ENCODE peak calls at places on chromosomes 12 and 14, in nine cellular contexts. V, L, W, H, G, M, E, P and N are unnamed samples.

GRCh38 chr12:6700646-6701051 is at the start of gene PIANP:
- DNase-seq in V (peak), L (peak), W (peak), H (peak), G (no peak), M (no peak), E (no peak), P (no peak), N (no peak)

GRCh38 chr14:69850086-69850735 is 29.0 kb upstream of the SMOC1 start:
- DNase-seq in V (no peak), L (no peak), W (no peak), H (peak), G (peak), M (no peak), E (no peak), P (no peak), N (no peak)

GRCh38 chr14:101008196-101008595 is 104.7 kb upstream of the RTL1 start:
- DNase-seq in V (no peak), L (no peak), W (no peak), H (no peak), G (no peak), M (no peak), E (no peak), P (no peak), N (no peak)

GRCh38 chr12:13347241-13348043 is 150.9 kb downstream of the EMP1 start:
- DNase-seq in V (peak), L (no peak), W (no peak), H (no peak), G (no peak), M (no peak), E (no peak), P (peak), N (no peak)

GRCh38 chr12:112928978-112929377 is 9.3 kb upstream of the OAS3 start:
- DNase-seq in V (no peak), L (peak), W (no peak), H (no peak), G (no peak), M (no peak), E (no peak), P (no peak), N (no peak)

GRCh38 chr12:96241484-96242256 is 47.5 kb downstream of the ELK3 start:
- DNase-seq in V (no peak), L (peak), W (no peak), H (no peak), G (no peak), M (peak), E (no peak), P (no peak), N (peak)

GRCh38 chr14:69268763-69269162 is 8.8 kb downstream of the GALNT16 start:
- DNase-seq in V (no peak), L (no peak), W (no peak), H (no peak), G (no peak), M (no peak), E (no peak), P (no peak), N (no peak)

GRCh38 chr14:36818794-36819384 is 157.2 kb downstream of the PAX9 start:
- DNase-seq in V (no peak), L (no peak), W (no peak), H (no peak), G (no peak), M (no peak), E (no peak), P (no peak), N (no peak)

GRCh38 chr14:63300854-63301253 is 17.9 kb downstream of the GPHB5 start:
- DNase-seq in V (no peak), L (no peak), W (no peak), H (no peak), G (no peak), M (no peak), E (no peak), P (no peak), N (no peak)

GRCh38 chr12:8081228-8081920 is 700 bp upstream of the NECAP1 start:
- DNase-seq in V (no peak), L (peak), W (no peak), H (no peak), G (peak), M (no peak), E (no peak), P (peak), N (no peak)

GRCh38 chr12:49198431-49199155 is 9.7 kb upstream of the TUBA1A start:
- DNase-seq in V (no peak), L (peak), W (peak), H (peak), G (no peak), M (no peak), E (no peak), P (no peak), N (no peak)

GRCh38 chr12:26642361-26642760 is 190.6 kb downstream of the ITPR2 start:
- DNase-seq in V (no peak), L (no peak), W (no peak), H (no peak), G (no peak), M (no peak), E (no peak), P (no peak), N (no peak)

GRCh38 chr12:130775953-130776856 is 60.1 kb upstream of the RIMBP2 start:
- DNase-seq in V (peak), L (peak), W (no peak), H (peak), G (no peak), M (no peak), E (no peak), P (peak), N (no peak)

GRCh38 chr12:132881853-132882252 is 5.6 kb downstream of the CHFR start:
- DNase-seq in V (no peak), L (no peak), W (no peak), H (no peak), G (no peak), M (no peak), E (no peak), P (no peak), N (no peak)

GRCh38 chr12:54688309-54689033 is 40.3 kb upstream of the DCD start:
- DNase-seq in V (no peak), L (no peak), W (no peak), H (no peak), G (no peak), M (no peak), E (no peak), P (no peak), N (no peak)

GRCh38 chr12:84421103-84421502 is 491.5 kb downstream of the SLC6A15 start:
- DNase-seq in V (no peak), L (no peak), W (no peak), H (no peak), G (no peak), M (no peak), E (no peak), P (no peak), N (no peak)

GRCh38 chr12:83365317-83365716 is 678.6 kb downstream of the TMTC2 start:
- DNase-seq in V (no peak), L (no peak), W (no peak), H (no peak), G (no peak), M (no peak), E (no peak), P (no peak), N (no peak)

GRCh38 chr12:123278150-123278627 is 6.5 kb upstream of the CDK2AP1 start:
- DNase-seq in V (no peak), L (peak), W (no peak), H (no peak), G (no peak), M (no peak), E (no peak), P (no peak), N (no peak)

GRCh38 chr12:95548539-95549391 is 2.5 kb downstream of the USP44 start:
- DNase-seq in V (peak), L (peak), W (peak), H (no peak), G (peak), M (peak), E (no peak), P (peak), N (no peak)

GRCh38 chr14:93281937-93282336 is 50.9 kb downstream of the BTBD7 start:
- DNase-seq in V (no peak), L (no peak), W (no peak), H (no peak), G (no peak), M (no peak), E (no peak), P (no peak), N (no peak)

GRCh38 chr14:57725399-57726077 is 140.4 kb downstream of the SLC35F4 start:
- DNase-seq in V (no peak), L (no peak), W (no peak), H (no peak), G (no peak), M (no peak), E (no peak), P (no peak), N (no peak)

GRCh38 chr12:78096909-78097597 is 266.4 kb downstream of the NAV3 start:
- DNase-seq in V (no peak), L (peak), W (no peak), H (no peak), G (no peak), M (no peak), E (no peak), P (no peak), N (no peak)

GRCh38 chr12:118645219-118645618 is 268.9 kb downstream of the SUDS3 start:
- DNase-seq in V (no peak), L (no peak), W (peak), H (peak), G (no peak), M (no peak), E (no peak), P (no peak), N (peak)

GRCh38 chr14:52733824-52734223 is 3.9 kb downstream of the STYX start:
- DNase-seq in V (no peak), L (peak), W (no peak), H (no peak), G (no peak), M (no peak), E (no peak), P (no peak), N (no peak)

GRCh38 chr14:87108726-87109125 is 884.3 kb downstream of the GALC start:
- DNase-seq in V (no peak), L (no peak), W (no peak), H (no peak), G (no peak), M (no peak), E (no peak), P (no peak), N (no peak)

GRCh38 chr14:93082576-93083001 is 33.1 kb downstream of the ITPK1 start:
- DNase-seq in V (no peak), L (no peak), W (no peak), H (no peak), G (no peak), M (no peak), E (no peak), P (no peak), N (no peak)

DNA sequence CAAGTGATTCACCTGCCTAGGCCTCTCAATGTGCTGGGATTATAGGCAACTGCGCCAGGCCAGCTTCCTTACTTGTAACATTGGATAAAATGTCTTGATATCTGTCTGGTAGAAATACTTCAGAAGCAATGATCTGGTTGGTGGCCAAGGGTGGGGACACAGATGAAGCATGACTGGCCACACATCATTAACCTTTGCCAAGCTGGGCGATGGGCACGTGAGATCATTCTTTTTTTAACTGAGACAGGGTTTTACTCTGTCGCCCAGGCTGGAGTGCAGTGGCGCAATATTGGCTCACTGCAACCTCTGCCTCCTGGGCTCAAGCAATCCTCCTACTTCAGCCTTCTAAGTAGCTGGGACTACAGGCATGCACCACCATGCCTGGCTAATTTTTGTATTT is 31.1 kb downstream of the PLEKHH1 start:
- DNase-seq in V (no peak), L (no peak), W (no peak), H (no peak), G (no peak), M (no peak), E (no peak), P (no peak), N (no peak)
- H3K4me3 ChIP-seq in V (no peak), L (no peak), W (no peak), H (no peak), G (no peak), M (no peak), E (no peak), P (no peak), N (no peak)

DNA sequence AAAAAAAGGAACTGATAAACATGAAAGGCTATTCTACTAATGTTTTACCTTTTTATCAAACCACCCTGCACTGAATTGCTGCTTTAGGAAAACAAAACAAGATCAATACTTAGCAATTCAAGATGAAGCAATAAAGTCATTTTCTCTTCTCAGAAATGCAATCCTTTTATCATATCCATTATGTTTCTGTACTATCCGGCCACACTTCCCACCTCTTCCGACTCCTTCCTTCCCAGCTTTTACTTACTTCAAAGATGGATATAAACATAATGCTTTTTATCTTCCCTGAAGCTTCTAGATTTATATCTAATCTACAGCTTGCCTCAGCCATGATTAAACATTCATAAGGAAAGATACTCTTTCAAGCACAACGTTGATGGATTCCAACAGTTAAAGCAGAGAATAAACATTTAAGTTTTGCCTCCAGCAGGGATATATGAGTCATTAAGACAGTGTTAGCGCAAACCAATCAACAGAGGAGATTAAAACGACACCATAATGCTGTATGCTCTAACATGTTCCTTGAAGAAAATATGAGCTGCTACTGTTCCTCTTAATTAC is 74.7 kb upstream of the BBS10 start:
- DNase-seq in V (no peak), L (no peak), W (no peak), H (peak), G (no peak), M (no peak), E (no peak), P (no peak), N (no peak)
- H3K4me3 ChIP-seq in V (no peak), L (no peak), W (no peak), H (peak), G (no peak), M (no peak), E (no peak), P (no peak), N (no peak)

DNA sequence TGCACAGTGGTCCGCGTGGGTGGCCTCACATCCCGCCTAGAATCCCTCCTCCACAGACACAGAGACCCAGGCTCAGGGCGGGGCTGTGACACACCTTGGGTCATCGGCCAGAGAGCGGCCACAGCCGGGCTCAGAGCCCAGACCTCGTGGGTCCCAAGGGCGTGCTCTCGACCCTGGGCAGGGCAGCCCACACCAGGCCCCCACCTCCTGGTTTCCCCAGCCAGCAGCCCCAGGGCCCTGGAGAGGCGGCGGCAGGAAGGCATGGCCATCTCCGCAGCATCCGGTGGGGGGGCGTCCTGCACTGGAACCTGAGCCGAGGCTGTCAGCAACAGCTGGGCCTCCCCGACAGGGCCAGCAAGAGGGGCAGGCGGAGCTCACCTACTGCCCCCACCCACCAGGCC is 15.2 kb downstream of the JAG2 start:
- DNase-seq in V (no peak), L (no peak), W (peak), H (no peak), G (peak), M (no peak), E (no peak), P (no peak), N (no peak)
- H3K4me3 ChIP-seq in V (no peak), L (no peak), W (peak), H (no peak), G (no peak), M (no peak), E (no peak), P (no peak), N (no peak)

GRCh38 chr14:77979171-77979570 is 179.3 kb downstream of the ADCK1 start:
- DNase-seq in V (no peak), L (no peak), W (no peak), H (no peak), G (no peak), M (no peak), E (no peak), P (no peak), N (no peak)
- H3K4me3 ChIP-seq in V (no peak), L (no peak), W (no peak), H (no peak), G (no peak), M (no peak), E (no peak), P (no peak), N (no peak)

GRCh38 chr12:69556383-69556782 is 28.9 kb upstream of the CCT2 start:
- DNase-seq in V (no peak), L (no peak), W (no peak), H (no peak), G (no peak), M (no peak), E (no peak), P (no peak), N (no peak)
- H3K4me3 ChIP-seq in V (no peak), L (no peak), W (no peak), H (no peak), G (no peak), M (no peak), E (no peak), P (no peak), N (no peak)